ENCODE peak calls at places on chromosomes 12 and 14, in four cellular contexts. F is activated CD4-positive, alpha-beta T cell treated with anti-CD3 and anti-CD28 coated beads for 1 hour; W is hypothalamus; H is amniotic epithelial cell. E is an unnamed sample.
A peak's percentile ranks its signal among the peaks of the same experiment; 100 is the strongest.

GRCh38 chr12:64890873-64891468 is 66.5 kb downstream of the TBC1D30 start:
- DNase-seq in F (no peak), W (no peak), H (peak; percentile 58), E (peak; percentile 82)

GRCh38 chr12:117119592-117120198 is 20.5 kb upstream of the TESC start:
- DNase-seq in F (no peak), W (no peak), H (no peak), E (no peak)

GRCh38 chr14:100862277-100862676 is 36.4 kb downstream of the MEG3 start:
- DNase-seq in F (no peak), W (no peak), H (peak; percentile 28), E (no peak)

GRCh38 chr12:115323223-115323905 is 639.4 kb upstream of the TBX3 start:
- DNase-seq in F (no peak), W (no peak), H (peak; percentile 27), E (peak; percentile 32)

GRCh38 chr14:70366890-70367289 is 7.4 kb upstream of the COX16 start:
- DNase-seq in F (no peak), W (no peak), H (no peak), E (no peak)

GRCh38 chr14:92105845-92106094 is 612 bp downstream of the ATXN3 start:
- DNase-seq in F (no peak), W (no peak), H (peak; percentile 36), E (peak; percentile 68)

GRCh38 chr12:116774020-116774419 is 35.9 kb downstream of the RNFT2 start:
- DNase-seq in F (no peak), W (no peak), H (no peak), E (no peak)

GRCh38 chr12:90953956-90954421 is 987 bp downstream of the CCER1 start:
- DNase-seq in F (no peak), W (no peak), H (no peak), E (no peak)

GRCh38 chr14:61531741-61532505 is 163.4 kb upstream of the HIF1A start:
- DNase-seq in F (no peak), W (no peak), H (no peak), E (no peak)

GRCh38 chr12:88188180-88188579 is 46.1 kb downstream of the TMTC3 start:
- DNase-seq in F (no peak), W (no peak), H (no peak), E (peak; percentile 9)

E was measured in fibroblast of pulmonary artery.